ENCODE peak calls at places on chromosomes 5 and 9, in seven cellular contexts. V is stimulated activated CD4-positive, alpha-beta T cell treated with anti-CD3 and anti-CD28 coated beads, Interleukin-12 subunit alpha, Interleukin-12 subunit beta, amount 100 ng/mL, for 48 hours; E is WTC11; M is globus pallidus; R is CD8-positive, alpha-beta memory T cell; P is left colon; Q is HCT116. N is an unnamed sample.
A peak's percentile ranks its signal among the peaks of the same experiment; 100 is the strongest.

GRCh38 chr9:117412006-117412715 is 2.7 kb downstream of the ASTN2 start:
- DNase-seq in V (no peak), E (no peak), M (no peak), R (no peak), P (no peak), Q (no peak), N (no peak)

GRCh38 chr9:135990468-135991429 is 29.6 kb upstream of the UBAC1 start:
- DNase-seq in V (peak; percentile 20), E (peak; percentile 64), M (no peak), R (peak; percentile 60), P (peak; percentile 48), Q (peak; percentile 79), N (peak; percentile 35)

GRCh38 chr5:124736111-124736813 is 10.2 kb downstream of the ZNF608 start:
- DNase-seq in V (no peak), E (no peak), M (no peak), R (no peak), P (no peak), Q (no peak), N (no peak)

GRCh38 chr5:152124413-152125082 is 199.9 kb upstream of the GLRA1 start:
- DNase-seq in V (no peak), E (peak; percentile 17), M (no peak), R (no peak), P (no peak), Q (no peak), N (no peak)

GRCh38 chr9:85743290-85744128 is 1.8 kb upstream of the AGTPBP1 start:
- DNase-seq in V (no peak), E (no peak), M (no peak), R (no peak), P (peak; percentile 67), Q (peak; percentile 75), N (no peak)

GRCh38 chr9:111952559-111952958 is 55.9 kb downstream of the UGCG start:
- DNase-seq in V (no peak), E (no peak), M (no peak), R (no peak), P (no peak), Q (no peak), N (no peak)

GRCh38 chr9:128729766-128730517 is 6.0 kb upstream of the ZDHHC12 start:
- DNase-seq in V (no peak), E (no peak), M (no peak), R (no peak), P (no peak), Q (no peak), N (no peak)

GRCh38 chr9:86809968-86810367 is 137.3 kb downstream of the GAS1 start:
- DNase-seq in V (no peak), E (no peak), M (no peak), R (no peak), P (no peak), Q (no peak), N (no peak)

GRCh38 chr5:67249590-67249895 is 52.9 kb upstream of the CD180 start:
- DNase-seq in V (no peak), E (no peak), M (no peak), R (no peak), P (no peak), Q (no peak), N (no peak)

GRCh38 chr5:20570486-20570885 is 582.5 kb upstream of the CDH18 start:
- DNase-seq in V (no peak), E (no peak), M (no peak), R (no peak), P (no peak), Q (no peak), N (no peak)

GRCh38 chr5:175690586-175690985 is 32.7 kb downstream of the HRH2 start:
- DNase-seq in V (no peak), E (no peak), M (no peak), R (no peak), P (no peak), Q (no peak), N (no peak)

GRCh38 chr9:116555102-116555501 is 132.0 kb upstream of the TRIM32 start:
- DNase-seq in V (no peak), E (no peak), M (no peak), R (no peak), P (no peak), Q (no peak), N (no peak)

GRCh38 chr5:115599502-115599901 is 2.8 kb downstream of the TICAM2 start:
- DNase-seq in V (no peak), E (no peak), M (peak; percentile 53), R (no peak), P (peak; percentile 32), Q (no peak), N (no peak)

GRCh38 chr5:121698690-121699089 is 153.0 kb upstream of the FTMT start:
- DNase-seq in V (no peak), E (no peak), M (no peak), R (no peak), P (no peak), Q (no peak), N (no peak)

GRCh38 chr9:136634904-136635303 is 27.8 kb upstream of the EGFL7 start:
- DNase-seq in V (no peak), E (no peak), M (no peak), R (no peak), P (no peak), Q (no peak), N (no peak)

GRCh38 chr9:9483175-9483574 is 1129.6 kb downstream of the PTPRD start:
- DNase-seq in V (no peak), E (no peak), M (no peak), R (no peak), P (no peak), Q (no peak), N (no peak)